ENCODE peak calls at places on chromosomes 12 and 14, in ten cellular contexts. C, D, U, O, P, W, A, V, S and L are unnamed samples. For H3K4me1, the result is how much of the 10 kb centered on the place peaks cover.

GRCh38 chr12:50188280-50188781 is 21.2 kb upstream of the CERS5 start:
- DNase-seq in S (no peak), U (no peak), C (no peak), O (no peak), W (no peak), A (no peak), V (no peak), P (no peak), D (peak), L (no peak)

GRCh38 chr12:63151898-63152700 is 1.1 kb upstream of the AVPR1A start:
- DNase-seq in D (no peak), O (peak), C (peak), P (peak), A (peak), U (no peak), S (no peak), W (peak), V (peak), L (peak)

GRCh38 chr14:69828879-69829278 is 31.8 kb upstream of the SLC10A1 start:
- DNase-seq in A (no peak), U (no peak), S (no peak), W (no peak), P (no peak), V (no peak), D (no peak), O (no peak), C (no peak), L (no peak)

GRCh38 chr12:129903092-129903945 is 506 bp downstream of the TMEM132D start:
- DNase-seq in P (no peak), D (no peak), O (no peak), U (no peak), C (no peak), A (no peak), S (no peak), W (no peak), V (no peak), L (no peak)

GRCh38 chr12:109624467-109624866 is 50.9 kb downstream of the MVK start:
- DNase-seq in O (no peak), W (no peak), U (no peak), D (no peak), A (no peak), C (no peak), V (peak), P (no peak), S (no peak), L (no peak)

GRCh38 chr12:123532808-123533649 is 490 bp downstream of the RILPL1 start:
- DNase-seq in V (peak), A (peak), W (no peak), P (peak), D (peak), O (peak), S (peak), C (peak), U (peak), L (peak)

GRCh38 chr12:14841761-14842160 is 1.6 kb downstream of the ART4 start:
- DNase-seq in A (peak), P (no peak), W (no peak), D (peak), S (no peak), V (peak), U (no peak), O (peak), C (peak), L (peak)

GRCh38 chr12:104722541-104723534 is 235.3 kb downstream of the SLC41A2 start:
- DNase-seq in O (no peak), A (no peak), W (no peak), D (no peak), C (no peak), P (peak), S (no peak), V (no peak), U (no peak), L (no peak)

GRCh38 chr14:104869669-104870367 is 4.8 kb downstream of the CEP170B start:
- DNase-seq in S (no peak), C (no peak), D (no peak), A (no peak), O (no peak), P (no peak), U (no peak), W (no peak), V (no peak), L (no peak)

GRCh38 chr12:92193846-92194245 is 48.2 kb upstream of the BTG1 start:
- DNase-seq in P (no peak), W (no peak), C (no peak), O (no peak), U (no peak), S (no peak), A (no peak), D (no peak), V (no peak), L (no peak)

GRCh38 chr12:98110516-98110915 is 404.9 kb upstream of the TMPO start:
- DNase-seq in V (no peak), O (no peak), A (no peak), S (no peak), D (no peak), P (no peak), C (no peak), W (no peak), U (no peak), L (no peak)

GRCh38 chr12:77064891-77065360 is 443 bp downstream of the E2F7 start:
- DNase-seq in P (peak), W (no peak), O (no peak), V (no peak), A (no peak), C (no peak), U (no peak), S (no peak), D (peak), L (no peak)

GRCh38 chr14:70714055-70714550 is 72.4 kb downstream of the TTC9 start:
- DNase-seq in D (no peak), A (no peak), C (no peak), V (peak), S (no peak), U (peak), P (peak), W (peak), O (peak), L (no peak)

GRCh38 chr12:22573181-22573580 is 28.8 kb upstream of the C2CD5 start:
- DNase-seq in U (no peak), V (no peak), O (no peak), P (no peak), D (no peak), W (no peak), A (no peak), C (no peak), S (no peak), L (no peak)

GRCh38 chr12:2856051-2856450 is 788 bp downstream of the TEX52 start:
- DNase-seq in W (no peak), S (no peak), D (no peak), V (peak), A (no peak), O (no peak), C (no peak), U (no peak), P (no peak), L (no peak)

GRCh38 chr12:10113920-10114319 is 15.1 kb upstream of the CLEC1A start:
- DNase-seq in C (no peak), W (no peak), A (no peak), V (peak), P (no peak), D (no peak), U (no peak), O (no peak), S (no peak), L (no peak)

GRCh38 chr12:130044991-130045621 is 117.2 kb upstream of the FZD10 start:
- DNase-seq in W (no peak), C (no peak), V (no peak), S (no peak), A (no peak), D (no peak), O (no peak), U (no peak), P (no peak), L (no peak)

GRCh38 chr14:35338731-35339405 is 46.7 kb downstream of the PSMA6 start:
- DNase-seq in A (no peak), U (no peak), D (peak), O (no peak), S (no peak), C (no peak), P (no peak), W (no peak), V (no peak), L (no peak)

GRCh38 chr14:74980746-74981661 is 21.7 kb upstream of the EIF2B2 start:
- DNase-seq in S (no peak), V (peak), W (no peak), O (no peak), C (no peak), U (no peak), A (peak), D (no peak), P (no peak), L (peak)

GRCh38 chr12:121175383-121176119 is 34.4 kb upstream of the P2RX4 start:
- DNase-seq in V (no peak), W (no peak), S (no peak), O (no peak), A (peak), P (peak), U (no peak), D (no peak), C (no peak), L (no peak)

GRCh38 chr12:31035226-31035625 is 38.4 kb upstream of the DDX11 start:
- DNase-seq in U (no peak), C (no peak), O (no peak), A (no peak), V (no peak), P (no peak), D (no peak), W (no peak), S (no peak), L (no peak)

GRCh38 chr14:54083549-54084239 is 127.1 kb upstream of the BMP4 start:
- DNase-seq in C (no peak), W (no peak), P (no peak), O (no peak), V (peak), D (no peak), U (no peak), S (no peak), A (no peak), L (no peak)

GRCh38 chr14:94615823-94616570 is 3.8 kb downstream of the SERPINA3 start:
- DNase-seq in W (no peak), V (no peak), O (no peak), C (no peak), A (no peak), S (no peak), U (no peak), D (peak), P (no peak), L (no peak)

GRCh38 chr12:57657744-57658143 is 24.7 kb upstream of the B4GALNT1 start:
- DNase-seq in S (no peak), W (no peak), V (no peak), D (peak), U (peak), C (no peak), A (no peak), O (no peak), P (no peak), L (no peak)

GRCh38 chr12:106078358-106079025 is 60.3 kb downstream of the NUAK1 start:
- DNase-seq in A (peak), P (no peak), O (peak), U (no peak), S (no peak), W (no peak), C (peak), V (peak), D (peak), L (peak)

GRCh38 chr12:122505419-122506051 is 4.8 kb upstream of the ZCCHC8 start:
- DNase-seq in P (no peak), U (no peak), V (no peak), D (no peak), O (no peak), W (no peak), A (no peak), C (no peak), S (no peak), L (no peak)

GRCh38 chr12:40325349-40325960 is 100.7 kb downstream of the LRRK2 start:
- DNase-seq in U (no peak), S (no peak), W (peak), C (no peak), O (peak), D (no peak), P (peak), A (no peak), V (peak), L (no peak)

GRCh38 chr12:34105392-34105933 is 83.2 kb downstream of the ALG10 start:
- DNase-seq in W (no peak), D (no peak), C (no peak), U (no peak), S (no peak), A (no peak), O (no peak), P (no peak), V (no peak), L (no peak)

GRCh38 chr14:35403085-35403396 is 1.5 kb downstream of the NFKBIA start:
- DNase-seq in O (no peak), S (no peak), P (no peak), C (peak), A (peak), D (peak), W (peak), U (no peak), V (peak), L (peak)

GRCh38 chr12:24380122-24380521 is 430.7 kb upstream of the SOX5 start:
- DNase-seq in O (no peak), A (no peak), S (no peak), D (no peak), V (no peak), P (no peak), W (no peak), C (no peak), U (no peak), L (no peak)

GRCh38 chr12:105492591-105492990 is 162.1 kb downstream of the C12orf75 start:
- DNase-seq in S (no peak), C (no peak), D (no peak), V (no peak), U (no peak), O (no peak), P (no peak), W (no peak), A (no peak), L (no peak)

GRCh38 chr14:77342726-77343397 is 22.0 kb downstream of the GSTZ1 start:
- DNase-seq in A (no peak), P (no peak), C (no peak), O (no peak), D (no peak), V (no peak), W (no peak), S (no peak), U (no peak), L (no peak)

GRCh38 chr12:52871291-52871961 is 22.6 kb upstream of the KRT78 start:
- DNase-seq in V (peak), O (peak), D (no peak), W (peak), S (peak), U (peak), C (no peak), P (no peak), A (peak), L (peak)

GRCh38 chr12:31326689-31327659 is 1.0 kb upstream of the SINHCAF start:
- DNase-seq in O (no peak), D (no peak), P (no peak), A (no peak), C (no peak), W (peak), U (no peak), S (no peak), V (no peak), L (no peak)

GRCh38 chr14:30273564-30273880 is 285.4 kb upstream of the G2E3 start:
- DNase-seq in A (no peak), U (no peak), D (no peak), C (no peak), O (no peak), W (no peak), V (no peak), P (no peak), S (no peak), L (no peak)

GRCh38 chr12:101608301-101609133 is 13.7 kb downstream of the MYBPC1 start:
- DNase-seq in A (no peak), V (peak), D (no peak), P (no peak), S (no peak), C (no peak), W (peak), O (no peak), U (peak), L (no peak)

GRCh38 chr12:109714141-109714912 is 702 bp downstream of the FAM222A start:
- DNase-seq in S (no peak), D (peak), O (peak), C (peak), U (peak), A (peak), P (peak), W (peak), V (peak), L (peak)

GRCh38 chr12:68813242-68813593 is 5.2 kb downstream of the MDM2 start:
- DNase-seq in U (no peak), D (no peak), P (no peak), W (no peak), A (no peak), V (no peak), O (no peak), S (no peak), C (no peak), L (no peak)

GRCh38 chr12:68812553-68813241 is 4.7 kb downstream of the MDM2 start:
- DNase-seq in V (no peak), U (no peak), S (no peak), P (no peak), O (no peak), C (no peak), W (peak), A (no peak), D (peak), L (no peak)

GRCh38 chr12:68815928-68816800 is 8.2 kb downstream of the MDM2 start:
- DNase-seq in D (no peak), U (no peak), W (no peak), V (no peak), A (no peak), S (no peak), C (no peak), O (no peak), P (no peak), L (no peak)

GRCh38 chr12:68814490-68815231 is 6.7 kb downstream of the MDM2 start:
- DNase-seq in U (no peak), C (no peak), W (no peak), D (no peak), O (no peak), V (no peak), S (no peak), A (no peak), P (no peak), L (no peak)

DNA sequence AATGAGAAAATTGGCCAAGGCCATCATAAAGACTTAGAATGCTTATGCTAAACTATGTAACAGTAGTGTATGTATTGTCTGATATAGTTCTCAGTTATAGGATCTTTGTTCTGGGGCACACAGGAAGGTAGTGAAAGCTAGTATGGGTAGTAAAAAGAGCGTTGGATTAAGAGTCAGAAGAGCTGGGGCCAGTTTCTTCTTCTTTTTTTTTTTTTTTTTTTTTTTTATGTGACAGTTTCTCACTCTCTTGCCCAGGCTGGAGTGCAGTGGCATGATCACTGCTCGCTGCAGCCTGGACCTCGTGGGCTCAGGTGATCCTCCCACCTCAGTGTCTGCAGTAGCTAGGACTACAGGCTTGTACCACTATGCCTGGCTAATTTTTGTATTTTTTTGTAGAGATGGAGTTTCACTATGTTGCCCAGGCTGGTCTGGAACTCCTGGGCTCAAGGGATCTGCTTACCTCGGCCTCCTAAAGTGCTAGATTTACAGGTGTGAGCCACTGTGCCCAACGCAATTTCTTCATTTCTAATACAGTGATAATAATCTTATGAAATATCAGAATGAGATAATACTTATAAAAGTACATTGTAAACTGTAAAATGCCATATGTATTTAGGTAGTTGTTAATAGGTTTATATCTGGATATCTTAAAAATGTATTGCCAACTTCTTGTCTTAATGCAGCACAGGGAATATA is 7.4 kb downstream of the MDM2 start:
- DNase-seq in A (no peak), U (no peak), P (no peak), D (no peak), V (no peak), O (no peak), W (no peak), S (no peak), C (no peak), L (no peak)
- H3K4me3 ChIP-seq in A (no peak), U (no peak), P (no peak), D (no peak), V (no peak), O (no peak), W (no peak), S (no peak), C (no peak), L (no peak)

DNA sequence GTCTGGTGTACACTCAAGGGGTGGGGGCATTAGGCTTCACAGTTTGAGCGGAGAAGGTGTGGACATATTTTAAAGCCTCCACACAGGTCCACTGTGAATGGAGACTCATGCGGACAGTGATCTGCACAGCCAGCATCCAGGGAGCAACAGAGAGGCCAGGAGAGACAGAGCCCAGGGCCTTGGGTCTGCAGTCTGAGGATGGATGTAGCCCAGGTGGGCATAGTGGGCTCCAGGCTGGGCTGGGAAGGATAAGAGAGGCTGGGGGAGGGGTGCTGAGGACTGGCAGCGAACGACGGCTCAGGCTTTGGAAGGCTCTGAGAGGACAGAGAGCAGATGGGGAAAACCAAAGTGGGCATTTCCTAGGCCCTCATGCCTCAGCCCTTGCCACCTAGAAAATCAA is 128.8 kb downstream of the PAPOLA start:
- DNase-seq in P (no peak), V (no peak), U (peak), D (no peak), W (no peak), A (no peak), O (no peak), S (no peak), C (no peak), L (no peak)
- H3K4me1 ChIP-seq in P (under half), V (under half), U (under half), D (under half), W (under half), A (under half), O (under half), S (under half), C (under half), L (under half)

GRCh38 chr14:21866479-21866878 is 192.9 kb upstream of the OR4E1 start:
- DNase-seq in C (no peak), P (no peak), U (no peak), V (no peak), W (no peak), S (no peak), O (no peak), D (no peak), A (no peak), L (no peak)
- H3K4me3 ChIP-seq in C (no peak), P (no peak), U (no peak), V (no peak), W (no peak), S (no peak), O (no peak), D (no peak), A (no peak), L (no peak)

GRCh38 chr14:99570542-99571302 is 33.3 kb downstream of the CCDC85C start:
- DNase-seq in O (no peak), P (no peak), S (no peak), A (no peak), C (no peak), U (no peak), V (no peak), D (no peak), W (no peak), L (no peak)

GRCh38 chr14:99573000-99573330 is 31.0 kb downstream of the CCDC85C start:
- DNase-seq in O (no peak), S (no peak), U (no peak), A (no peak), W (no peak), P (peak), V (no peak), C (no peak), D (no peak), L (no peak)

GRCh38 chr14:99569725-99570541 is 34.1 kb downstream of the CCDC85C start:
- DNase-seq in D (no peak), A (no peak), V (no peak), C (no peak), S (no peak), O (no peak), P (no peak), W (no peak), U (no peak), L (no peak)

GRCh38 chr14:99572173-99572999 is 31.6 kb downstream of the CCDC85C start:
- DNase-seq in U (no peak), S (no peak), A (no peak), O (no peak), D (no peak), V (no peak), C (no peak), W (peak), P (no peak), L (no peak)

DNA sequence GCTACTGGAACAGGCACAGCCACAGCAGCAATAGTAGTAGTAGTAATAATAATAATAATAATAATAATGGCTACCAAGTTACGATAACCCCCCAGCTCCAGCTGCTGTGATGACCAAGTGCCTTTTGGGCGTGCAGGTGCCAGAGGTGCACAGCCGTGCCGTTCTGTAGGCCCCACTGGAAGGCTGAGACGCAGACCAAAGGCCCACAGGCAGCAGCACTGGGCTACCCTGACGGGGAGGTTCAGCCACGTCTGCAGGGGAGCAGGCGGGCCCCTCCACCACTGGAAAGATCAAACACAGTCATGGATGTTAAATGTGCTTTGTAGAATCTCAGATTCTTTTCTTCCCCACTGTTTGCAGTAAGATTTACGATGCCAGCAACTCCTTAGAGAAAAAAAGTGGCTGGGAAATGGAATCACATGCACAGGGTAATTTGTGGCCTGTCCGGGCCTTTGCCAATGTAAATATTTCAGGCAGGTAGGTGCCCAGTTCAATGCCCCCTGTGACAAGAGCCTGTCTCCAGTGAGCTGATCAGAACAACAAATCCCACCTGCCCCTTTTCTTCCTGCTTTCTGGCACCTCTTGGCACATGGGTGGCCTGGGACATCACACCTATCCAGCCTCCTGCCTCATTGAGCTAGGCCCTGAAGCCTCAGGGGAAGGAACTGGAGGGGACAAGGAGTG is 32.6 kb downstream of the CCDC85C start:
- DNase-seq in C (no peak), W (peak), U (peak), S (no peak), D (peak), P (no peak), V (peak), O (no peak), A (no peak), L (no peak)
- H3K4me1 ChIP-seq in C (half or more), W (under half), U (half or more), S (half or more), D (under half), P (under half), V (under half), O (half or more), A (under half), L (under half)